ENCODE peak calls at places on chromosomes 3 and 15, in six cellular contexts. N is psoas muscle, K is fibroblast of lung, B is pancreas, P is AG04450, R is tibial nerve. E is an unnamed sample.

GRCh38 chr3:195662-196061 is 901 bp upstream of the CHL1 start:
- DNase-seq in N (no peak), K (no peak), B (no peak), P (no peak), R (no peak), E (no peak)

GRCh38 chr15:101288905-101289513 is 6.0 kb downstream of the SNRPA1 start:
- DNase-seq in N (no peak), K (no peak), B (no peak), P (no peak), R (peak), E (peak)

GRCh38 chr3:129289201-129289921 is 10.7 kb downstream of the HMCES start:
- DNase-seq in N (no peak), K (peak), B (no peak), P (no peak), R (no peak), E (peak)

GRCh38 chr3:61903931-61904657 is 342.7 kb downstream of the PTPRG start:
- DNase-seq in N (peak), K (peak), B (no peak), P (no peak), R (peak), E (peak)

GRCh38 chr15:87764461-87765236 is 491.9 kb downstream of the NTRK3 start:
- DNase-seq in N (no peak), K (peak), B (no peak), P (peak), R (no peak), E (peak)

GRCh38 chr15:65286069-65286703 is 497 bp downstream of the PARP16 start:
- DNase-seq in N (no peak), K (peak), B (no peak), P (no peak), R (no peak), E (no peak)

GRCh38 chr15:68055224-68055705 is 1.1 kb downstream of the PIAS1 start:
- DNase-seq in N (no peak), K (peak), B (no peak), P (no peak), R (peak), E (peak)

GRCh38 chr15:34336947-34337556 is 529 bp downstream of the SLC12A6 start:
- DNase-seq in N (no peak), K (no peak), B (no peak), P (no peak), R (no peak), E (peak)

GRCh38 chr3:188352196-188352927 is 198.4 kb downstream of the LPP start:
- DNase-seq in N (no peak), K (no peak), B (no peak), P (no peak), R (no peak), E (no peak)

GRCh38 chr3:13294442-13295351 is 125.4 kb downstream of the NUP210 start:
- DNase-seq in N (no peak), K (no peak), B (no peak), P (no peak), R (no peak), E (no peak)

GRCh38 chr15:80850941-80851451 is 71.8 kb downstream of the CEMIP start:
- DNase-seq in N (no peak), K (peak), B (no peak), P (no peak), R (no peak), E (no peak)

GRCh38 chr3:88150371-88150770 is 612 bp downstream of the C3orf38 start:
- DNase-seq in N (no peak), K (peak), B (no peak), P (no peak), R (no peak), E (no peak)

GRCh38 chr15:76151599-76151974 is 91.8 kb downstream of the TMEM266 start:
- DNase-seq in N (no peak), K (no peak), B (no peak), P (no peak), R (no peak), E (no peak)

GRCh38 chr15:76152197-76152596 is 92.4 kb downstream of the TMEM266 start:
- DNase-seq in N (no peak), K (no peak), B (no peak), P (no peak), R (no peak), E (no peak)

GRCh38 chr15:76149291-76149910 is 89.6 kb downstream of the TMEM266 start:
- DNase-seq in N (no peak), K (no peak), B (no peak), P (peak), R (no peak), E (no peak)

GRCh38 chr15:76150971-76151598 is 91.3 kb downstream of the TMEM266 start:
- DNase-seq in N (peak), K (peak), B (peak), P (peak), R (peak), E (peak)

GRCh38 chr15:76150508-76150907 is 90.7 kb downstream of the TMEM266 start:
- DNase-seq in N (peak), K (no peak), B (peak), P (no peak), R (no peak), E (no peak)
- H3K4me3 ChIP-seq in N (no peak), K (no peak), B (no peak), P (no peak), R (no peak), E (no peak)

GRCh38 chr15:82646250-82647044 is 716 bp downstream of the CPEB1 start:
- DNase-seq in N (peak), K (no peak), B (peak), P (no peak), R (no peak), E (no peak)
- H3K4me3 ChIP-seq in N (peak), K (peak), B (no peak), P (peak), R (peak), E (no peak)

GRCh38 chr3:11634081-11634635 is 9.6 kb downstream of the VGLL4 start:
- DNase-seq in N (no peak), K (no peak), B (no peak), P (no peak), R (no peak), E (no peak)

GRCh38 chr3:11631822-11632221 is 11.9 kb downstream of the VGLL4 start:
- DNase-seq in N (no peak), K (no peak), B (no peak), P (no peak), R (no peak), E (peak)

GRCh38 chr3:11634974-11635612 is 8.6 kb downstream of the VGLL4 start:
- DNase-seq in N (no peak), K (no peak), B (no peak), P (no peak), R (no peak), E (no peak)

GRCh38 chr3:11632966-11633365 is 10.7 kb downstream of the VGLL4 start:
- DNase-seq in N (no peak), K (no peak), B (no peak), P (no peak), R (no peak), E (no peak)

DNA sequence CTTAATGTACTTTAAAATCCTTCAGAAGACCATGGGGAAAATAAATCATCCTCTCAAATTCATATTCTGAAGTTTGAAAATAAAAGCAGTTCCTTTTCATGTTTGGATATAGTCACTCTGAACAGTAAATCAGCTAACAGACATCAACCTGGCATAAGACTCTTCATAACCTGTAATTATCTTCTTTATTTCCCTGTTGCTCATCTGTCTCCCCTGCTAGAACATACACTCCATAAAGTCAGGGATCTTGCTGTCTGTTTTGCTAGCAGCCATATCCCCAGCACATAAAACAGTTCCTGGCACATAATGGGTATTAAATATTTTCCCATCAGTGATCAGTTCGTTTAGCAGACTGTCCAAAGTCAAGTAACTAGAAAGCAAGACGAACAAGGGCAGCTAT is 11.2 kb downstream of the VGLL4 start:
- DNase-seq in N (no peak), K (no peak), B (no peak), P (no peak), R (no peak), E (no peak)
- H3K4me3 ChIP-seq in N (no peak), K (no peak), B (no peak), P (no peak), R (no peak), E (no peak)

GRCh38 chr15:73688455-73688854 is 4.3 kb downstream of the CD276 start:
- DNase-seq in N (no peak), K (peak), B (no peak), P (no peak), R (no peak), E (no peak)

GRCh38 chr15:73686781-73687256 is 2.6 kb downstream of the CD276 start:
- DNase-seq in N (no peak), K (peak), B (no peak), P (peak), R (no peak), E (peak)

GRCh38 chr15:73683624-73684536 is at the start of gene CD276:
- DNase-seq in N (peak), K (peak), B (peak), P (no peak), R (peak), E (peak)

GRCh38 chr15:73685561-73685960 is 1.4 kb downstream of the CD276 start:
- DNase-seq in N (no peak), K (no peak), B (no peak), P (no peak), R (no peak), E (no peak)

GRCh38 chr15:73685981-73686380 is 1.8 kb downstream of the CD276 start:
- DNase-seq in N (no peak), K (no peak), B (no peak), P (no peak), R (no peak), E (no peak)
- H3K4me3 ChIP-seq in N (peak), K (peak), B (no peak), P (peak), R (peak), E (peak)

GRCh38 chr3:152257246-152258074 is 11.3 kb upstream of the MBNL1 start:
- DNase-seq in N (no peak), K (peak), B (no peak), P (no peak), R (no peak), E (no peak)

GRCh38 chr3:152253514-152253913 is 15.2 kb upstream of the MBNL1 start:
- DNase-seq in N (no peak), K (no peak), B (no peak), P (no peak), R (no peak), E (no peak)

GRCh38 chr3:152254031-152254430 is 14.7 kb upstream of the MBNL1 start:
- DNase-seq in N (no peak), K (no peak), B (no peak), P (no peak), R (no peak), E (no peak)

GRCh38 chr3:152256829-152257228 is 11.9 kb upstream of the MBNL1 start:
- DNase-seq in N (no peak), K (no peak), B (no peak), P (no peak), R (no peak), E (no peak)

GRCh38 chr3:152255290-152255689 is 13.4 kb upstream of the MBNL1 start:
- DNase-seq in N (no peak), K (no peak), B (no peak), P (no peak), R (no peak), E (no peak)
- H3K4me3 ChIP-seq in N (no peak), K (no peak), B (no peak), P (no peak), R (no peak), E (no peak)

GRCh38 chr3:42653303-42653559 is 266 bp upstream of the ZBTB47 start:
- DNase-seq in N (no peak), K (no peak), B (no peak), P (no peak), R (no peak), E (no peak)
- H3K4me3 ChIP-seq in N (peak), K (peak), B (peak), P (peak), R (peak), E (peak)

DNA sequence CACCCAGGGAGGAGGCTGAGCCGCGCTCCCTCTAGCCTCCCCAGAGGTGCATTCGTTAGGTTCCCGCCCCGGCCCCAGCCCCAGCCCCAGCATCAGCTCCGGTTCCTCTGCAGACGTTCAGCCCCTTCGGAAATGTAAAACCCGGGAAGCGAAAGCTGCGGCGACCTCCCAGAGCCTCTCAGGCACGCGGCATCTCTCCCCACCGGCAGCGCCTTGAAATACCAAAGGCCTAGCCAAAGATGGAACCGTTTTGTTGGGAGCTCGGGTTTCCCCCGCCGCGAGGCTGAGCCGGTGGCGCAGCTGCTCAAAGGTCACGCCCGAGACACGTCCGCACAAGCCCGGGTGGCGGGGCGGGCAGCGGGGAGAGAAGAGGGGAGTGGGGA is 77.8 kb upstream of the HES1 start:
- DNase-seq in N (peak), K (peak), B (peak), P (no peak), R (no peak), E (peak)
- H3K4me3 ChIP-seq in N (peak), K (no peak), B (no peak), P (no peak), R (peak), E (peak)

DNA sequence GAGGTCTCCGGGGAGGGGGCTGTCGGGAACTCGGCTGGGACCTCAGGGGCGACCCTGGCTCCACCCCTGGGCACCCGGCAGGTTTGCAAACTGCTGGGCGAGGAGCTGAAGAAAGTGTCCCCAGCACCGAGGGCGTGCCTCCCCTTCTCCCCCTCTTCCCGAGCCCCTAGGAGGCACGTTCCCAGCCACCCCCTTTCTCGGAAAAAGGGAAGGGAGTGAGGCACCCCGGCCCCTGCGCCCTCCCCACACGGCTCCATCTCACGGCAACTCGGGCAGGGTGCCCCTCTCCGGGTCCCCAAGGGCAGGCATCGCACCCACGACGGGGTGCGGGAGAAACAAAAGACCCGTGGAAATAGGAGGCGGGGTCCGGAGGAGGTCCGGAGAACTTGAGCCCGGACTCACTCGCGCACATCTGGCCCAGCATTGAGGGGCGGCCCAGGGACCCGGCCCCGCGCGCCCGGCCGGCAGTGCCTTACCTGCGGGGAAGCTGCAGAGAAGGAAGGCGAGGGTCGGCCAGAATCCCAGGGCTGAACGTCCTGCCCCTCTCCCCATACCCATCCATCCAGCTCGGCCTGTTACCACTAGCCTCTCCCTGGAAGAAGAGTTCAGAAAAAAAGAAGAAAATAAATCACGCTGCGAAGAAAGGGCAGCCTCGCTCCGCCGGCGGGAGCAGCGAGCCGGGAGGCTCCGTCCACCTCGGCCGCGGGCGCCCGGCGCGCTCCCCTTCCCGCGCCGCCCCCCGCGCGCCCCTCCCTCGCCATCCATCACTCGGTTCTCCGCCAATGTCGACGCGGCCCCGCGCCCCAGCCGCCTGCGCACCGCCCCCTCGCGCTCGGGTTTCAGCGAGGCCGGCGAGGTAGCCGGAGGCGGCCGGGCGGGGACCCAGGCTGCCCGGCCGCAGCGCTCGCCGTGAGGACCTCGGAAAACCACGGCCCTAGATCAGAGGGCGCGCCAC is 16.3 kb downstream of the RGMA start:
- DNase-seq in N (peak), K (peak), B (peak), P (no peak), R (peak), E (peak)
- H3K4me3 ChIP-seq in N (peak), K (peak), B (peak), P (peak), R (peak), E (peak)

GRCh38 chr3:155745795-155746550 is 1.1 kb upstream of the PLCH1 start:
- DNase-seq in N (no peak), K (peak), B (peak), P (no peak), R (no peak), E (no peak)
- H3K4me3 ChIP-seq in N (peak), K (no peak), B (no peak), P (no peak), R (peak), E (peak)

E was measured in SJCRH30.